ENCODE peak calls at places on chromosomes 4 and X, in four cellular contexts. One of them, this sample, is unnamed.

GRCh38 chr4:161002386-161002785 is 1161.4 kb downstream of the FSTL5 start:
- DNase-seq in colonic mucosa: no peak
- DNase-seq in fibroblast of mammary gland: no peak
- DNase-seq in adrenal gland: no peak
- DNase-seq in this sample: no peak

GRCh38 chrX:37320541-37321203 is 28.5 kb upstream of the PRRG1 start:
- DNase-seq in colonic mucosa: no peak
- DNase-seq in fibroblast of mammary gland: no peak
- DNase-seq in adrenal gland: no peak
- DNase-seq in this sample: no peak

GRCh38 chrX:22246620-22247019 is 26.1 kb upstream of the CBLL2 start:
- DNase-seq in colonic mucosa: no peak
- DNase-seq in fibroblast of mammary gland: peak
- DNase-seq in adrenal gland: no peak
- DNase-seq in this sample: peak

GRCh38 chrX:68934421-68934820 is 105.6 kb downstream of the EFNB1 start:
- DNase-seq in colonic mucosa: peak
- DNase-seq in fibroblast of mammary gland: no peak
- DNase-seq in adrenal gland: no peak
- DNase-seq in this sample: no peak

GRCh38 chr4:185740471-185740873 is 71.5 kb downstream of the SORBS2 start:
- DNase-seq in colonic mucosa: no peak
- DNase-seq in fibroblast of mammary gland: no peak
- DNase-seq in adrenal gland: no peak
- DNase-seq in this sample: no peak

GRCh38 chr4:3342182-3342854 is 49.5 kb downstream of the RGS12 start:
- DNase-seq in colonic mucosa: no peak
- DNase-seq in fibroblast of mammary gland: peak
- DNase-seq in adrenal gland: peak
- DNase-seq in this sample: peak

GRCh38 chrX:155612312-155613224 is at the start of gene TMLHE:
- DNase-seq in colonic mucosa: peak
- DNase-seq in fibroblast of mammary gland: peak
- DNase-seq in adrenal gland: peak
- DNase-seq in this sample: no peak

GRCh38 chrX:149877636-149878035 is 3.3 kb upstream of the MAGEA8 start:
- DNase-seq in colonic mucosa: no peak
- DNase-seq in fibroblast of mammary gland: peak
- DNase-seq in adrenal gland: no peak
- DNase-seq in this sample: no peak

GRCh38 chr4:20580907-20581306 is 119.4 kb upstream of the PACRGL start:
- DNase-seq in colonic mucosa: no peak
- DNase-seq in fibroblast of mammary gland: no peak
- DNase-seq in adrenal gland: no peak
- DNase-seq in this sample: no peak

GRCh38 chr4:169612869-169613859 is 781 bp upstream of the NEK1 start:
- DNase-seq in colonic mucosa: peak
- DNase-seq in fibroblast of mammary gland: peak
- DNase-seq in adrenal gland: peak
- DNase-seq in this sample: no peak

GRCh38 chr4:44425614-44426208 is 22.9 kb downstream of the KCTD8 start:
- DNase-seq in colonic mucosa: no peak
- DNase-seq in fibroblast of mammary gland: peak
- DNase-seq in adrenal gland: peak
- DNase-seq in this sample: no peak

GRCh38 chr4:164383187-164384181 is 370.4 kb upstream of the SMIM31 start:
- DNase-seq in colonic mucosa: no peak
- DNase-seq in fibroblast of mammary gland: peak
- DNase-seq in adrenal gland: no peak
- DNase-seq in this sample: no peak
- TF ChIP-seq CTCF in colonic mucosa: no peak
- TF ChIP-seq CTCF in fibroblast of mammary gland: no peak
- TF ChIP-seq CTCF in adrenal gland: no peak
- TF ChIP-seq CTCF in this sample: no peak

GRCh38 chrX:56231706-56232105 is 450 bp upstream of the KLF8 start:
- DNase-seq in colonic mucosa: peak
- DNase-seq in fibroblast of mammary gland: no peak
- DNase-seq in adrenal gland: no peak
- DNase-seq in this sample: no peak

GRCh38 chrX:56232221-56233082 is at the start of gene KLF8:
- DNase-seq in colonic mucosa: peak
- DNase-seq in fibroblast of mammary gland: peak
- DNase-seq in adrenal gland: peak
- DNase-seq in this sample: no peak

GRCh38 chrX:56233100-56233499 is 944 bp downstream of the KLF8 start:
- DNase-seq in colonic mucosa: peak
- DNase-seq in fibroblast of mammary gland: peak
- DNase-seq in adrenal gland: no peak
- DNase-seq in this sample: no peak

GRCh38 chrX:56228914-56229313 is 3.2 kb upstream of the KLF8 start:
- DNase-seq in colonic mucosa: peak
- DNase-seq in fibroblast of mammary gland: peak
- DNase-seq in adrenal gland: no peak
- DNase-seq in this sample: no peak

GRCh38 chrX:56233682-56234081 is 1.5 kb downstream of the KLF8 start:
- DNase-seq in colonic mucosa: peak
- DNase-seq in fibroblast of mammary gland: peak
- DNase-seq in adrenal gland: peak
- DNase-seq in this sample: no peak
- H3K4me3 ChIP-seq in colonic mucosa: no peak
- H3K4me3 ChIP-seq in fibroblast of mammary gland: peak
- H3K4me3 ChIP-seq in adrenal gland: no peak
- H3K4me3 ChIP-seq in this sample: no peak

GRCh38 chr4:128029907-128030306 is 31.2 kb upstream of the LARP1B start:
- DNase-seq in colonic mucosa: no peak
- DNase-seq in fibroblast of mammary gland: no peak
- DNase-seq in adrenal gland: no peak
- DNase-seq in this sample: no peak

DNA sequence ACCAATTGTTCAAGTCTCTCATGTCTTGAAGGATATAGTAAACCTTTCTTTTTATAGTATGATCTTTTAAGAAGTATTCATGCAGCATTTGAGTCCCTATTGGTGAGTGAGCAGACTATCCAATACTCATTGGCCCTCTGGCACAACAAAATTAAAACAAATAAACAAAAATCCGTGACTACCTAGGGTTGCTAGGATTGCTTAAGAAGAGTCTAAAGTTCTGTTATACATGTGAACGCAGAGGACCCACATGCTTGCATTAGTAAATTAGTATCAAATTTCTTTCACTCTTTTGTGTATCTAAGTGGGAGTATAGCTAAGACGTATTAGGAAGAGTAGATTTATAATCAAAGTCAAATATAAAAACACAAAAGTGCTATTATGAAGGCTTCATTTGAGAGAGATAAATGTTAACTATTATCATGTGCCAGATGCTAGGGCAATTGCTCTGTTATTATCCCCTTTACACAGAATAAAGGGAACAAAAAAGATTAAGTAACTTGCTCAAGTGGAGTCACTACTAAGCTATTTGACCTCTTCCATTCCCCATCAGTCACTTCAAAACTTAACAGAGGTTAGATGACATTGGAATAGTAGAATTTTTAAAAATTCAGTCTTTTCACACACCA is 29.2 kb upstream of the LARP1B start:
- DNase-seq in colonic mucosa: no peak
- DNase-seq in fibroblast of mammary gland: no peak
- DNase-seq in adrenal gland: no peak
- DNase-seq in this sample: no peak
- TF ChIP-seq CTCF in colonic mucosa: no peak
- TF ChIP-seq CTCF in fibroblast of mammary gland: no peak
- TF ChIP-seq CTCF in adrenal gland: no peak
- TF ChIP-seq CTCF in this sample: no peak

GRCh38 chr4:96983830-96984229 is 1143.9 kb downstream of the PDHA2 start:
- DNase-seq in colonic mucosa: no peak
- DNase-seq in fibroblast of mammary gland: no peak
- DNase-seq in adrenal gland: no peak
- DNase-seq in this sample: no peak
- H3K4me3 ChIP-seq in colonic mucosa: no peak
- H3K4me3 ChIP-seq in fibroblast of mammary gland: no peak
- H3K4me3 ChIP-seq in adrenal gland: no peak
- H3K4me3 ChIP-seq in this sample: no peak

GRCh38 chrX:120365320-120365719 is 3.4 kb downstream of the ATP1B4 start:
- DNase-seq in colonic mucosa: peak
- DNase-seq in fibroblast of mammary gland: peak
- DNase-seq in adrenal gland: peak
- DNase-seq in this sample: no peak
- TF ChIP-seq CTCF in colonic mucosa: peak
- TF ChIP-seq CTCF in fibroblast of mammary gland: peak
- TF ChIP-seq CTCF in adrenal gland: peak
- TF ChIP-seq CTCF in this sample: peak

GRCh38 chr4:48343531-48343930 is 2.2 kb downstream of the SLAIN2 start:
- DNase-seq in colonic mucosa: no peak
- DNase-seq in fibroblast of mammary gland: peak
- DNase-seq in adrenal gland: no peak
- DNase-seq in this sample: no peak
- H3K4me3 ChIP-seq in colonic mucosa: peak
- H3K4me3 ChIP-seq in fibroblast of mammary gland: peak
- H3K4me3 ChIP-seq in adrenal gland: no peak
- H3K4me3 ChIP-seq in this sample: peak

GRCh38 chr4:140253556-140254027 is 99.6 kb upstream of the MAML3 start:
- DNase-seq in colonic mucosa: no peak
- DNase-seq in fibroblast of mammary gland: no peak
- DNase-seq in adrenal gland: no peak
- DNase-seq in this sample: no peak
- TF ChIP-seq CTCF in colonic mucosa: no peak
- TF ChIP-seq CTCF in fibroblast of mammary gland: no peak
- TF ChIP-seq CTCF in adrenal gland: no peak
- TF ChIP-seq CTCF in this sample: no peak

DNA sequence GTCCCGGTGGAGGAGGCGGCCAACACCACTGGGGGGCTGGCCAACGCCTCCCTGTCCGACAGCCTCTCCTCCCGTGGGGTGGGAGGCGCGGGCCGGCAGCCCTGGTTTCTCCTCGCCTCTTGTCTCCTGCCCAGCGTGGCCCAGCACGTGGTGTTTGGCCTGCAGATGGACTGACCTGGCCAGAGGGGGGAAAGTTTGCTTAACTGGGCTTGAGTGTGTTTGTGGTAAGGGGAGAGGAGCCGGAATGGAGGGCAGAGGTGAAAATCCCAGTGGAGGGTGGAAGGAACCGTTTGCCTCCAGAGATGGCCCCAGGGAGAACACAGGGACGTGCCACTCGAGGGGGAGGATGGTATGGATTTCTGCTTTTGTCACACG is 27.6 kb downstream of the NYX start:
- DNase-seq in colonic mucosa: no peak
- DNase-seq in fibroblast of mammary gland: no peak
- DNase-seq in adrenal gland: no peak
- DNase-seq in this sample: no peak
- H3K4me3 ChIP-seq in colonic mucosa: no peak
- H3K4me3 ChIP-seq in fibroblast of mammary gland: no peak
- H3K4me3 ChIP-seq in adrenal gland: no peak
- H3K4me3 ChIP-seq in this sample: no peak

GRCh38 chr4:131002132-131002531 is 1906.2 kb downstream of the C4orf33 start:
- DNase-seq in colonic mucosa: no peak
- DNase-seq in fibroblast of mammary gland: no peak
- DNase-seq in adrenal gland: no peak
- DNase-seq in this sample: no peak

GRCh38 chr4:131001371-131001770 is 1905.4 kb downstream of the C4orf33 start:
- DNase-seq in colonic mucosa: no peak
- DNase-seq in fibroblast of mammary gland: no peak
- DNase-seq in adrenal gland: no peak
- DNase-seq in this sample: no peak

GRCh38 chr4:131006388-131006787 is 1910.4 kb downstream of the C4orf33 start:
- DNase-seq in colonic mucosa: no peak
- DNase-seq in fibroblast of mammary gland: no peak
- DNase-seq in adrenal gland: no peak
- DNase-seq in this sample: no peak
- TF ChIP-seq CTCF in colonic mucosa: no peak
- TF ChIP-seq CTCF in fibroblast of mammary gland: no peak
- TF ChIP-seq CTCF in adrenal gland: no peak
- TF ChIP-seq CTCF in this sample: no peak

This sample was measured in AG04449.